ENCODE peak calls at places on chromosomes 2 and 18, in five cellular contexts. V is hepatocyte, M is mucosa of descending colon, N is HCT116, X is mammary epithelial cell. D is an unnamed sample. For H3K4me1 and H3K9me3, the result is how much of the 10 kb centered on the place peaks cover.

GRCh38 chr2:9287400-9288059 is 80.9 kb downstream of the ASAP2 start:
- DNase-seq in V (peak), M (no peak), N (peak), X (peak), D (no peak)

GRCh38 chr2:205682239-205683021 is at the start of gene NRP2:
- DNase-seq in V (peak), M (peak), N (peak), X (peak), D (peak)

GRCh38 chr18:36593001-36593400 is 235.8 kb downstream of the TPGS2 start:
- DNase-seq in V (no peak), M (no peak), N (no peak), X (peak), D (no peak)

GRCh38 chr2:23624378-23624777 is 239.4 kb downstream of the KLHL29 start:
- DNase-seq in V (no peak), M (peak), N (peak), X (no peak), D (no peak)

GRCh38 chr18:3885209-3885792 is 435.3 kb downstream of the TGIF1 start:
- DNase-seq in V (no peak), M (no peak), N (peak), X (no peak), D (no peak)

GRCh38 chr2:157874997-157875719 is 972 bp downstream of the ACVR1 start:
- DNase-seq in V (peak), M (peak), N (no peak), X (peak), D (peak)

GRCh38 chr18:22694954-22695353 is 238.2 kb upstream of the RBBP8 start:
- DNase-seq in V (peak), M (no peak), N (peak), X (peak), D (peak)

GRCh38 chr2:191894681-191895147 is 47.8 kb upstream of the CAVIN2 start:
- DNase-seq in V (no peak), M (no peak), N (peak), X (peak), D (no peak)

GRCh38 chr18:66013976-66014375 is 263.2 kb downstream of the CDH7 start:
- DNase-seq in V (no peak), M (no peak), N (no peak), X (peak), D (no peak)

GRCh38 chr2:176110975-176111663 is 4.0 kb downstream of the HOXD11 start:
- DNase-seq in V (peak), M (peak), N (no peak), X (no peak), D (no peak)

DNA sequence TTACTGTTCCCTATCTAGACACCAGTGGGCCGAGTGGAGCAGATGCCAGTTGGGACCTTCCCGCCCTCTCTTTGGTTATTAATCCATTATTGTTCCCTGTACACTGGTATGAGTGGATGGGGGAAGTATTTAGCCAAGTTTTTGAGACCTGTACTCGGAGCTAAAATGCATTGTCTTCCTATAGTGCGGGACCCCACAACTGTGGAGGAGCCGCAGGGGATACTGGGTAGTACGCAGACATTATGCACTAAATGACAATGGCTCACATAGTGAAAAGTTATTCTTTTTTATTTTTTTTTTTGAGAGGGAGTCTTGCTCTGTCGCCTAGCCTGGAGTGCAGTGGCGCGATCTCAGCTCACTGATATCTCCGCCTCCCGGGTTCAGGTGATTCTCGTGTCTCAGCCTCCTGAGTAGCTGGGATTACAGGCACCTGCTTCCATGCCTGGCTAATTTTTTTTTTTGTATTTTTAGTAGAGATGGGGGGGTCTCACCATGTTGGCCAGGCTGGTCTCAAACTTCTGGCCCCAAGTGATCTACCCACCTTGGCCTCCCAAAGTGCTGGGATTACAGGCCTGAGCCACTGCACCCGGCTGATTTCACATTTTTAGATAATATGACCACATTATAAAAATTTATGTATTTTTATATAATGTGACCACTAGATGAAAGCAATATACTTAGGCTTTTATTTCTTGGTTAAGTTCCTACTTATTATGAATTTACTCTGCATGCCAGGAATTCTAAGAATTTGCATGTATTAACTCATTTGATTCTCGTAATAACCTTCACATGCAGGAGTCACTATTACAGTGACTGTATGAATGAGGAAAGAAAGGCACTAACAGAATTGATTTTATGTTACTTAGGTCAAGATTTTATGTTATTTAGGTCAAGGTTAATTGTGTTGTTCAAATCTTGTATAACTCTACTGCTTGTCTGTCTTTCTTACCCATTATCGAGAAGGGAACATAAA is 25.9 kb upstream of the CASP8 start:
- DNase-seq in V (no peak), M (peak), N (no peak), X (no peak), D (no peak)
- H3K4me1 ChIP-seq in V (under half), M (under half), N (under half), X (under half), D (under half)

DNA sequence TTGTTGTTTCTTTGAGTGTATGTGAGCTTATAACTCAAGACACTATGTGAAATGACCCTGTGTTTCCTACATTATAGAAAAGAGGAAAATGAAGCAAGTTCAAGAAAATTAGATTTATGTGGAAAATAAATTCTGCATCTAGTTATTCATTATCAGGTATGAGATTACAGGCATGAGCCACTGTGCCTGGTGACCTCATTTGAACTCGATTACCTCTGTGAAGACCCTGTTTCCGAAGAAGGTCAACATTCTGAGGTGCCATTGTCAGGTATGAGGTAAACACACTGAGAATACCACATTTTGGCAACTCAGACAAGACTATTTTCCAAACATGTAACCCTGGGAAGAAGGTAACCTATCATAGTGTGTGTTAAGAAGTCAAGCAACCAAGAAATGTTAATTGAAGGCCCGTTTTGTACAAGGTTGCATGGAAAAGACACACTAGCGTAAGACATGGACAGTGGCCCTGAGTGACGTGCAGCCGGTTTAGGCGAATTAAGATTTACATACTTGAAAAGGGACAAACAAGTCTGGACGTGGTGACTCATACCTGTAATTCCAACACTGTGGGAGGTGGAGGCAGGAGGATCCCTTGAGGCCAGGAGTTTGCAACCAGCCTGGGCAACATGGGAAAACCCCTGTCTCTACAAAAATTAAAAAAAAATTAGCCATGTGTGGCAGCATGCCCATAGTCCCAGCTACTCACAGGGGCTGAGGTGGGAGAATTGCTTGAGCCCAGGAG is 186.6 kb downstream of the NEDD4L start:
- DNase-seq in V (peak), M (peak), N (peak), X (peak), D (no peak)
- H3K4me3 ChIP-seq in V (no peak), M (no peak), N (peak), X (no peak), D (no peak)

DNA sequence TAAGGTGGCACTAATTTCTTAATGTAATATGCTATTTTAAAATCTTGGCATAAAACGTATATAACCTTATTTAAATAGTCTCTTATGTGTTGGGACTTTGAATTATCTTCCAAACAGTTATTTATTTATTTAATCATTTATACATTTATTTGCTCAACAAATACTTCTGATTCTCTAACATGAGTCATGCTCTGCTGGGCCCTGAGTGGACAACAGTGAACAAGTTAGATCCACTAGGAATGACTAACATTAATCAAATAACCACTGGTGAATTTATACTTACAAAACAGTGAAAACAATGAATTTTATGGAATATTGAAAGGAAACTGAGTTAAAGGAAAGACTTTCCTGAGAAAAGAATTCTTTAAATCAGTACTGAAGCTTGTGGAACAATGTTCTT is 1257.2 kb upstream of the CHAC2 start:
- DNase-seq in V (no peak), M (no peak), N (no peak), X (no peak), D (no peak)
- H3K9me3 ChIP-seq in V (under half), M (under half), N (under half), X (under half), D (under half)

DNA sequence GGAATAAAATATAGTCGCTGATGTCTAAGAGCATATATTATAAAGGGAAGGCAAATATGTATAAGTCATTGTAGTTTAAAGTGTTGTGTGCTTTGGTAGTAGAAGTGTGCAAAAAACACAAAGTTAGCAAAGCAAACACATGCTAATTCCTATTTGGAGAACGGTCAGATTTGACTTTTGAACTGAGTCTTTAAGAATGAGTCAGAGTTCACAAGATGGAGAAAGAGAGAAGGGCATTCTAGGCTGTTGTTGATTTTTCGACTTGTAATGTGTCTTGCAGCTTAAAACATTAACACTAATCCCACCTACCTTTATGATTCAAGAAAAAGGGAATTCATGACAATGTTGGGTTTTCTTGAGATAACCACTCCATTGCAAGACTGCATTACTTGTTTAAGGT is 98.1 kb downstream of the CRIM1 start:
- DNase-seq in V (no peak), M (no peak), N (no peak), X (no peak), D (no peak)
- H3K4me1 ChIP-seq in V (under half), M (under half), N (under half), X (under half), D (half or more)

DNA sequence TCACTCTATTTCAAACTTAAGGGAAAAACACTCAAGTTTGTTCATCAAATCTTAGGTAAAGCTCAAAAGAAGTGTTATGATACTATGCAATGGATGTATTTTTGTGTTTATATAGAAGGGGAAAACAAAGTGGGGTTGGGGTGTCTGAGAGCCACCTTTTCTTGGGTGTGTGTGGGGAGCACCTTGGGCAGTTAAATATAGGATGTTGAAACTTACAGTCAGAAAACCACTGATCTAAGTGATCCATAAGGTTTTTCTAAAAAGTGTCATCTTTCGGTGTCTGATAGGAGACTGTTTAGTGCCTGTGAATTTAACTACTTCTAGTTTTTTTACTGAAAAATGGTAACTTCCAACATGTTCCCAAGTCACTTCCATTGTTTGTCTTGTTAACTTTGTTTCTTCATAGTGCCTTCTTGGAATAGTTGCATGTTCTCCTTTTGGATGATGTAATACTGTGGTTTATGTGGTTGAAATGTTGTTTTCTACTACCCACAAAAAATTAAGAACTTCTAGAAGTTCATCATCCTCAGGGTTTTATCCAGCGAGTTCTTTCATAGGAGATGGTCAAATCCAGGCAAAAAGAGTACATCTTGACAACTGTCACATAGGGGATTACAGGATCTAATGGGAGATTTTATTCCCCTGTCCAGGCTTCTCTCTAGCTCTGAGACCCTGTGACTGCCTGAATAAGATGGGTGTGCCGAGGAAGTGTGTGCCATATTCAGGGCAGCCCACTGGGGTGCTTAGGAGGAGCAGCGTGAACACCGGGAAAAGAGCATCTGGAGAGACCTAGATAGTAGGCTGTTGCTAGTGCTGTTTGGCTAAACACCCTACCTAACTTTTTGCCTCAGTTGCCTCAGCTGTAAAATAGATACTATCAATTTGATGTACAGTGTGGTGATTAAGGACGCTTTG is 46.2 kb downstream of the CAB39 start:
- DNase-seq in V (no peak), M (no peak), N (no peak), X (peak), D (no peak)
- H3K4me3 ChIP-seq in V (no peak), M (no peak), N (no peak), X (no peak), D (no peak)

DNA sequence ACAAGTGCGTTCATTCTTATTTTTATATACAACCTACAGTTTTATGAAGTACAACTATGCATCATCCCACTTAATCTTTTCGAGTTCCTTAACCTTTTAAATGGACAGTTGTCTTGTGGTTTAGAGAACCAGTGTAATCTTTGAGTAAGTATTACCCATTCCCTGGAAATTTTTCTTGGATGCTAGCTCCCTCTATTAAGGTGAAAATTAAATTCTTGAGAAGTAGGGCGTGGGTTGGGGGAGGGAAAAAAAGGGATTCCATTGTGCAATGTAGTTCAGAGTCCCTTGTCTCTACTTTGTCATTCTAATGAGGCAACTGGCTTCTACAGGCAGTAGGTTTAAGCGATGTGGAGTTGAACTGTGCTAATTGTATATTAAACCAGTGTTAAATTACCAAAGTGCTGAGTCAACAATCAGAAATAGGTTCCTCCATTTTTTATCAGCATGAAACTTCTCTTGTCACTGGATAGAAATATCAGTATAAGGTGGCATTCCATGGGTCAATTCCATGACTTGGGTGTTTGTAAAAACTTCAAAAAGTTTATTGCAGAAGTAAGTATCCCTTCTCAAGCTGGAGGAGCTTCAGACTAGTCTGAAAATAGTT is 143.8 kb upstream of the EPHA4 start:
- DNase-seq in V (peak), M (no peak), N (no peak), X (no peak), D (no peak)
- H3K9me3 ChIP-seq in V (under half), M (under half), N (under half), X (under half), D (under half)

GRCh38 chr18:77130229-77131099 is 2.1 kb downstream of the MBP start:
- DNase-seq in V (no peak), M (no peak), N (no peak), X (no peak), D (peak)

GRCh38 chr18:77131652-77132368 is 773 bp downstream of the MBP start:
- DNase-seq in V (peak), M (peak), N (no peak), X (peak), D (peak)

GRCh38 chr18:77131100-77131651 is 1.4 kb downstream of the MBP start:
- DNase-seq in V (peak), M (peak), N (no peak), X (peak), D (peak)

GRCh38 chr18:77127769-77128671 is 4.6 kb downstream of the MBP start:
- DNase-seq in V (peak), M (peak), N (no peak), X (peak), D (peak)

GRCh38 chr18:77129150-77129551 is 3.4 kb downstream of the MBP start:
- DNase-seq in V (peak), M (no peak), N (no peak), X (peak), D (peak)
- H3K4me1 ChIP-seq in V (under half), M (half or more), N (under half), X (half or more), D (half or more)

GRCh38 chr2:69786105-69786504 is 43.4 kb upstream of the GMCL1 start:
- DNase-seq in V (no peak), M (no peak), N (no peak), X (no peak), D (no peak)

GRCh38 chr2:69791045-69791444 is 38.4 kb upstream of the GMCL1 start:
- DNase-seq in V (no peak), M (no peak), N (no peak), X (no peak), D (no peak)

GRCh38 chr2:69790601-69790959 is 38.9 kb upstream of the GMCL1 start:
- DNase-seq in V (no peak), M (no peak), N (no peak), X (no peak), D (no peak)

GRCh38 chr2:69789762-69790600 is 39.5 kb upstream of the GMCL1 start:
- DNase-seq in V (no peak), M (no peak), N (no peak), X (no peak), D (no peak)

GRCh38 chr2:69789129-69789528 is 40.3 kb upstream of the GMCL1 start:
- DNase-seq in V (peak), M (no peak), N (no peak), X (no peak), D (no peak)
- H3K4me3 ChIP-seq in V (no peak), M (no peak), N (no peak), X (no peak), D (no peak)

GRCh38 chr2:13745324-13745723 is 887.2 kb upstream of the LRATD1 start:
- DNase-seq in V (peak), M (no peak), N (no peak), X (no peak), D (no peak)
- H3K9me3 ChIP-seq in V (under half), M (under half), N (under half), X (under half), D (under half)

DNA sequence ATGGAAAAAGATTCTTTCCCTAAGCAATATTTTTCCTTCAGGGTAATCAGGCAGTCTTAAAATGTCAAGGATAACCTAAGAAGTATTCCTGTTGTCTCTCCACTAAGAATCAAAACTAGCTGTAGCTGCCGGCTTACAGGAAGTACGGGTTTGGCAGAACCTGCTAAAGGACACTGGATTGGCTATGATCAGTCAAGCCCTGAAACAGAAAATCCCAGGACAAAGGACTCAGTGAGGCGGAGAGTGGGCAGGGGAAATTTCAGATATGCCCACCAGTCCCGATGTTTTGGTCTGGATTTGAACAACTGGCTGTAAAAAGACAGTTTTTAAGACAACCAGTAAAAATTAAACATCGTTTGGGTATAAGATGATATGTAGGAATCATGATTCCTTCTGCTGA is 155.7 kb downstream of the HDAC4 start:
- DNase-seq in V (no peak), M (no peak), N (no peak), X (no peak), D (no peak)
- H3K4me1 ChIP-seq in V (under half), M (under half), N (half or more), X (under half), D (half or more)